ENCODE peak calls at places on chromosomes 13 and 19, in ten cellular contexts. Q is IMR-90, U is A673, L is heart left ventricle, D is fibroblast of lung, E is psoas muscle, X is mesendoderm, T is HCT116, N is right lobe of liver, A is ascending aorta. R is an unnamed sample. For H3K27me3, the result is how much of the 10 kb centered on the place peaks cover.

GRCh38 chr19:38389101-38389925 is 816 bp downstream of the SPRED3 start:
- DNase-seq in Q (peak), U (peak), L (no peak), D (peak), E (no peak), X (peak), T (no peak), N (no peak), A (peak), R (peak)

GRCh38 chr13:43110036-43110435 is 86.7 kb downstream of the DNAJC15 start:
- DNase-seq in Q (no peak), U (no peak), L (no peak), D (no peak), E (no peak), X (no peak), T (no peak), N (no peak), A (no peak), R (no peak)

GRCh38 chr19:32570081-32570785 is 10.8 kb upstream of the PDCD5 start:
- DNase-seq in Q (peak), U (peak), L (peak), D (peak), E (peak), X (peak), T (peak), N (no peak), A (no peak), R (peak)

GRCh38 chr13:113730831-113731191 is 28.2 kb upstream of the TMEM255B start:
- DNase-seq in Q (no peak), U (no peak), L (no peak), D (no peak), E (no peak), X (no peak), T (no peak), N (no peak), A (no peak), R (no peak)

GRCh38 chr13:99702687-99703319 is 201.5 kb downstream of the TM9SF2 start:
- DNase-seq in Q (no peak), U (no peak), L (no peak), D (no peak), E (no peak), X (no peak), T (no peak), N (no peak), A (no peak), R (no peak)

GRCh38 chr13:20141238-20142018 is 19.4 kb downstream of the GJA3 start:
- DNase-seq in Q (no peak), U (peak), L (peak), D (no peak), E (no peak), X (no peak), T (no peak), N (no peak), A (no peak), R (no peak)

GRCh38 chr13:94657167-94657566 is 55.2 kb downstream of the SOX21 start:
- DNase-seq in Q (peak), U (peak), L (no peak), D (peak), E (no peak), X (no peak), T (no peak), N (no peak), A (no peak), R (no peak)

GRCh38 chr13:50914848-50915247 is 5.3 kb downstream of the RNASEH2B start:
- DNase-seq in Q (peak), U (no peak), L (no peak), D (no peak), E (no peak), X (no peak), T (no peak), N (no peak), A (no peak), R (no peak)

GRCh38 chr19:28009696-28010095 is 1203.3 kb downstream of the UQCRFS1 start:
- DNase-seq in Q (no peak), U (no peak), L (no peak), D (no peak), E (no peak), X (no peak), T (no peak), N (no peak), A (no peak), R (no peak)

GRCh38 chr13:111383591-111384440 is 63.4 kb downstream of the TEX29 start:
- DNase-seq in Q (no peak), U (no peak), L (no peak), D (no peak), E (no peak), X (no peak), T (no peak), N (no peak), A (peak), R (no peak)

GRCh38 chr13:33799950-33800592 is 17.9 kb upstream of the RFC3 start:
- DNase-seq in Q (peak), U (peak), L (no peak), D (peak), E (no peak), X (peak), T (peak), N (no peak), A (no peak), R (peak)

GRCh38 chr19:37980419-37980975 is 73.5 kb downstream of the SIPA1L3 start:
- DNase-seq in Q (no peak), U (no peak), L (no peak), D (peak), E (no peak), X (no peak), T (no peak), N (no peak), A (no peak), R (no peak)

GRCh38 chr19:34881982-34882381 is 44.7 kb upstream of the ZNF30 start:
- DNase-seq in Q (peak), U (no peak), L (no peak), D (no peak), E (no peak), X (no peak), T (no peak), N (no peak), A (no peak), R (no peak)

GRCh38 chr19:39788244-39788643 is 9.6 kb downstream of the LEUTX start:
- DNase-seq in Q (no peak), U (no peak), L (no peak), D (no peak), E (no peak), X (no peak), T (no peak), N (no peak), A (no peak), R (no peak)
- H3K27me3 ChIP-seq in Q (under half), U (under half), L (under half), D (under half), E (under half), X (under half), T (under half), N (under half), A (under half), R (under half)

GRCh38 chr19:10431943-10432735 is 11.8 kb downstream of the PDE4A start:
- DNase-seq in Q (no peak), U (peak), L (peak), D (no peak), E (peak), X (peak), T (no peak), N (no peak), A (peak), R (no peak)

GRCh38 chr19:10431254-10431942 is 11.1 kb downstream of the PDE4A start:
- DNase-seq in Q (no peak), U (no peak), L (peak), D (no peak), E (peak), X (peak), T (no peak), N (no peak), A (no peak), R (no peak)

GRCh38 chr19:10430505-10431253 is 10.3 kb downstream of the PDE4A start:
- DNase-seq in Q (peak), U (no peak), L (peak), D (peak), E (peak), X (no peak), T (no peak), N (no peak), A (peak), R (no peak)

GRCh38 chr19:10433131-10433536 is 12.8 kb downstream of the PDE4A start:
- DNase-seq in Q (no peak), U (no peak), L (no peak), D (no peak), E (peak), X (no peak), T (no peak), N (no peak), A (no peak), R (no peak)

DNA sequence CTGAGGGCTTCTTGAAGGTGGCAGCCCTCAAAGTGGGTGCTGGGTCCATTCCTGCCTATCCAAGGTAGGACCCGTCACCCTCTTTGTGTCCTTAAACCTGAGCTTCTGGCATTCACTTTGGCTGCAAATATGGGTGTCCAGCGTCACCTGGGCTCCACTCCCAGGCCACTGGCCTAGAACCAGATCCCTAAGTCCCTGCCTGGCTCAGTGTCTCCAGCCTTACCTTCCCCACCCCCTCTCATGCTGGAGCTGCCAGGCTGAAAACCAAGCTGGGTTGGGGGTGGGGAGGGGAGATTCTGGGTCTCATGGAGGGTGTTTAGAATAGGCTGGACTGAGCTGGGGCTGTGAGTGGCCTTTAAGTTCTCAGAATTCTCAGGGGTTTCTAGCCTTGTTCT is 12.4 kb downstream of the PDE4A start:
- DNase-seq in Q (no peak), U (no peak), L (no peak), D (no peak), E (peak), X (no peak), T (no peak), N (no peak), A (no peak), R (no peak)
- H3K27me3 ChIP-seq in Q (under half), U (under half), L (under half), D (under half), E (under half), X (under half), T (under half), N (under half), A (under half), R (under half)

DNA sequence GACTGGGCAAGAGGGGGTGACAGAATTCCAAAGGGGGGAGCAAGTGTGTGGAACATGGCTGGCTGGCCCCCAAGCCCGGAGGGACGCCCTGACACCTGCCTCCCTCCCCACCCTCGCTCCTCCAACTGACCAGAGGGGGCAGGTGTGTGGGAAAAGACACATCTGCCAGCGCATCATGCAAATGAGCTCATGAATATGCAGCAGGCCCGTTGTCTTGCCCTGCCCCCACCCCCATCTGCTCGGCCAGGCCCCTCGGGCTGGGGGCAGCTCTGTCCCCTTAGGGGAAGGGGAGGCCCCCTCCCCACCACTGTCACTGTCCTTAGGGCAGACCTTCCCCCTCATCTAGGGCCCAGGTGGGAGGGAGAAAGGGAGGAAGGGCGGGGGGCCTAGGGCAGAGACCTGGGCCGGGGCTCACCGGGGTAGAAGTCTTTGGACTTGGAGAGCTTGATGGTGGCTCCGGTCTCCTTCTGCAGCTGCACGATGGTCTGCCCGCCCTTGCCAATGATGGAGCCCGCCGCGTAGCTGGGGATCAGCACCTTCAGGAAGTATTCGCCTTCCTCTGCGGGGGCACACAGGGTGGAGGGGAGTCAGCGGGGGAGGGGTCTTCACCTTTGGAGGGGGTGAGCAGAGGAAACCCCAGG is 12.9 kb downstream of the NOVA2 start:
- DNase-seq in Q (no peak), U (no peak), L (no peak), D (no peak), E (no peak), X (peak), T (no peak), N (no peak), A (no peak), R (no peak)
- H3K27me3 ChIP-seq in Q (under half), U (under half), L (under half), D (under half), E (under half), X (under half), T (under half), N (under half), A (under half), R (under half)

GRCh38 chr19:3663838-3664237 is 36.4 kb downstream of the PIP5K1C start:
- DNase-seq in Q (no peak), U (no peak), L (no peak), D (no peak), E (no peak), X (no peak), T (no peak), N (no peak), A (no peak), R (no peak)
- H3K27me3 ChIP-seq in Q (under half), U (under half), L (under half), D (under half), E (under half), X (under half), T (under half), N (under half), A (under half), R (under half)

GRCh38 chr19:41548954-41549688 is 26.8 kb upstream of the CEACAM21 start:
- DNase-seq in Q (no peak), U (peak), L (no peak), D (no peak), E (no peak), X (peak), T (no peak), N (no peak), A (no peak), R (peak)
- H3K27me3 ChIP-seq in Q (under half), U (under half), L (under half), D (under half), E (under half), X (under half), T (under half), N (under half), A (under half), R (under half)

GRCh38 chr19:49422407-49423277 is 599 bp downstream of the PTH2 start:
- DNase-seq in Q (peak), U (peak), L (peak), D (peak), E (peak), X (peak), T (no peak), N (no peak), A (no peak), R (peak)
- H3K27me3 ChIP-seq in Q (half or more), U (half or more), L (half or more), D (half or more), E (under half), X (under half), T (under half), N (under half), A (under half), R (half or more)

DNA sequence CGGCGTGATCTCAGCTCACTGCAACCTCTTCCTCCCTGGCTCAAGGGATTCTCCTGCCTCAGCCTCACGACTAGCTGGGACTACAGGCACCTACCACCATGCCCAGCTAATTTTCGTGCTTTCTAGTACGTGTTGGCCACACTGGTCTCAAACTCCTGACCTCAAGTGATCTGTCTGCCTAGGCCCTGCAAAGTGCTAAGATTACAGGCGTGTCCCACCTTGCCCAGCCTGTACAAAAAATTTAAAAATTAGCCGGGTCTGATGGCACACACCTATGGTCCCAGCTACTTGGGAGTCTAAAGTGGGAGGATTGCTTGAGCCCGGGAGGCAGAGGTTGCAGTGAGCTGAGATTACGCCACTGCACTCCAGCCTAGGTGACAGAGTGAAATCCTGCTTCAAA is 4.7 kb upstream of the MEX3D start:
- DNase-seq in Q (no peak), U (no peak), L (no peak), D (no peak), E (no peak), X (no peak), T (no peak), N (no peak), A (no peak), R (no peak)
- H3K27me3 ChIP-seq in Q (under half), U (under half), L (under half), D (under half), E (under half), X (under half), T (under half), N (under half), A (under half), R (under half)